ENCODE peak calls at places on chromosomes 6 and 20, in seven cellular contexts. One of them, this sample, is unnamed.

GRCh38 chr6:100617633-100618348 is 153.1 kb upstream of the SIM1 start:
- DNase-seq in psoas muscle: no peak
- DNase-seq in cardiac muscle cell: no peak
- DNase-seq in HCT116: no peak
- DNase-seq in fibroblast of lung: no peak
- DNase-seq in Peyer's patch: no peak
- DNase-seq in pancreas: no peak
- DNase-seq in this sample: no peak

GRCh38 chr20:48921168-48921882 is at the start of gene ARFGEF2:
- DNase-seq in psoas muscle: peak; percentile 93
- DNase-seq in cardiac muscle cell: peak; percentile 94
- DNase-seq in HCT116: peak; percentile 69
- DNase-seq in fibroblast of lung: peak; percentile 87
- DNase-seq in Peyer's patch: peak; percentile 97
- DNase-seq in pancreas: peak; percentile 95
- DNase-seq in this sample: peak; percentile 91

GRCh38 chr6:63689421-63689820 is 53.8 kb downstream of the PHF3 start:
- DNase-seq in psoas muscle: no peak
- DNase-seq in cardiac muscle cell: no peak
- DNase-seq in HCT116: no peak
- DNase-seq in fibroblast of lung: no peak
- DNase-seq in Peyer's patch: no peak
- DNase-seq in pancreas: no peak
- DNase-seq in this sample: no peak

GRCh38 chr6:54188832-54189231 is 77.6 kb downstream of the MLIP start:
- DNase-seq in psoas muscle: no peak
- DNase-seq in cardiac muscle cell: peak; percentile 12
- DNase-seq in HCT116: no peak
- DNase-seq in fibroblast of lung: no peak
- DNase-seq in Peyer's patch: no peak
- DNase-seq in pancreas: no peak
- DNase-seq in this sample: no peak

GRCh38 chr6:110355727-110356126 is 2.4 kb downstream of the METTL24 start:
- DNase-seq in psoas muscle: no peak
- DNase-seq in cardiac muscle cell: no peak
- DNase-seq in HCT116: no peak
- DNase-seq in fibroblast of lung: no peak
- DNase-seq in Peyer's patch: no peak
- DNase-seq in pancreas: no peak
- DNase-seq in this sample: no peak

GRCh38 chr6:20805027-20805426 is 270.8 kb downstream of the CDKAL1 start:
- DNase-seq in psoas muscle: no peak
- DNase-seq in cardiac muscle cell: no peak
- DNase-seq in HCT116: no peak
- DNase-seq in fibroblast of lung: no peak
- DNase-seq in Peyer's patch: no peak
- DNase-seq in pancreas: no peak
- DNase-seq in this sample: no peak

GRCh38 chr20:5806457-5807263 is 56.5 kb downstream of the SHLD1 start:
- DNase-seq in psoas muscle: no peak
- DNase-seq in cardiac muscle cell: no peak
- DNase-seq in HCT116: no peak
- DNase-seq in fibroblast of lung: no peak
- DNase-seq in Peyer's patch: no peak
- DNase-seq in pancreas: no peak
- DNase-seq in this sample: no peak

GRCh38 chr6:169984181-169985120 is 233.0 kb downstream of the ERMARD start:
- DNase-seq in psoas muscle: no peak
- DNase-seq in cardiac muscle cell: no peak
- DNase-seq in HCT116: no peak
- DNase-seq in fibroblast of lung: no peak
- DNase-seq in Peyer's patch: peak; percentile 46
- DNase-seq in pancreas: no peak
- DNase-seq in this sample: no peak

GRCh38 chr20:62366370-62367135 is 559 bp downstream of the LAMA5 start:
- DNase-seq in psoas muscle: peak; percentile 27
- DNase-seq in cardiac muscle cell: no peak
- DNase-seq in HCT116: no peak
- DNase-seq in fibroblast of lung: no peak
- DNase-seq in Peyer's patch: no peak
- DNase-seq in pancreas: peak; percentile 79
- DNase-seq in this sample: no peak

GRCh38 chr6:138455746-138456392 is 43.4 kb downstream of the NHSL1 start:
- DNase-seq in psoas muscle: no peak
- DNase-seq in cardiac muscle cell: peak; percentile 11
- DNase-seq in HCT116: peak; percentile 87
- DNase-seq in fibroblast of lung: no peak
- DNase-seq in Peyer's patch: peak; percentile 64
- DNase-seq in pancreas: no peak
- DNase-seq in this sample: no peak

GRCh38 chr6:90297124-90297865 is 652 bp upstream of the BACH2 start:
- DNase-seq in psoas muscle: no peak
- DNase-seq in cardiac muscle cell: no peak
- DNase-seq in HCT116: no peak
- DNase-seq in fibroblast of lung: no peak
- DNase-seq in Peyer's patch: no peak
- DNase-seq in pancreas: no peak
- DNase-seq in this sample: no peak

GRCh38 chr6:4516206-4516605 is 260.0 kb upstream of the CDYL start:
- DNase-seq in psoas muscle: no peak
- DNase-seq in cardiac muscle cell: peak; percentile 2
- DNase-seq in HCT116: no peak
- DNase-seq in fibroblast of lung: no peak
- DNase-seq in Peyer's patch: no peak
- DNase-seq in pancreas: no peak
- DNase-seq in this sample: no peak

GRCh38 chr6:73503027-73503772 is 17.6 kb downstream of the EEF1A1 start:
- DNase-seq in psoas muscle: no peak
- DNase-seq in cardiac muscle cell: no peak
- DNase-seq in HCT116: no peak
- DNase-seq in fibroblast of lung: peak; percentile 30
- DNase-seq in Peyer's patch: no peak
- DNase-seq in pancreas: no peak
- DNase-seq in this sample: no peak

GRCh38 chr6:69019832-69020231 is 384.8 kb downstream of the ADGRB3 start:
- DNase-seq in psoas muscle: no peak
- DNase-seq in cardiac muscle cell: peak; percentile 22
- DNase-seq in HCT116: no peak
- DNase-seq in fibroblast of lung: peak; percentile 18
- DNase-seq in Peyer's patch: no peak
- DNase-seq in pancreas: no peak
- DNase-seq in this sample: no peak

GRCh38 chr6:69022991-69023390 is 387.9 kb downstream of the ADGRB3 start:
- DNase-seq in psoas muscle: no peak
- DNase-seq in cardiac muscle cell: no peak
- DNase-seq in HCT116: no peak
- DNase-seq in fibroblast of lung: peak; percentile 68
- DNase-seq in Peyer's patch: no peak
- DNase-seq in pancreas: no peak
- DNase-seq in this sample: no peak

DNA sequence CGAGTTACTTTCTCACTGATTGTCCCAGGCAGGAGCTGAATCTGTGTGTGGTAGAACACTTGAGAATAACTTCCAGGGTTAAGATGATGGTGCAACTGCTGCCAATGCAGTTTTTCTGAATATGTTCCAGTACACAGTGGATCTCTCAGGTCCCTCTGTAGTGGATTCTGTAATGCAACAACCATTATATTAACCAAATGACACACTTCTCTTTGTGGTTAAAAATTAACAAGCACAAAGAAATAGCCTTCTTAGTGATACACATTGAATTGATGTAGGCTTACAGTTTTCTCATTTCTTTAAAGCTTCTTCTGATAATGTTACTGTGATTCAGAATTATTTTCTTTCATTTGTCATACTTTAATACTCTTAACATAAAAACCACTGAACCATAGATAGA is 383.8 kb downstream of the ADGRB3 start:
- DNase-seq in psoas muscle: no peak
- DNase-seq in cardiac muscle cell: no peak
- DNase-seq in HCT116: no peak
- DNase-seq in fibroblast of lung: no peak
- DNase-seq in Peyer's patch: no peak
- DNase-seq in pancreas: no peak
- DNase-seq in this sample: no peak
- TF ChIP-seq CTCF in psoas muscle: no peak
- TF ChIP-seq CTCF in cardiac muscle cell: no peak
- TF ChIP-seq CTCF in HCT116: no peak
- TF ChIP-seq CTCF in fibroblast of lung: no peak
- TF ChIP-seq CTCF in Peyer's patch: no peak
- TF ChIP-seq CTCF in pancreas: no peak
- TF ChIP-seq CTCF in this sample: no peak

DNA sequence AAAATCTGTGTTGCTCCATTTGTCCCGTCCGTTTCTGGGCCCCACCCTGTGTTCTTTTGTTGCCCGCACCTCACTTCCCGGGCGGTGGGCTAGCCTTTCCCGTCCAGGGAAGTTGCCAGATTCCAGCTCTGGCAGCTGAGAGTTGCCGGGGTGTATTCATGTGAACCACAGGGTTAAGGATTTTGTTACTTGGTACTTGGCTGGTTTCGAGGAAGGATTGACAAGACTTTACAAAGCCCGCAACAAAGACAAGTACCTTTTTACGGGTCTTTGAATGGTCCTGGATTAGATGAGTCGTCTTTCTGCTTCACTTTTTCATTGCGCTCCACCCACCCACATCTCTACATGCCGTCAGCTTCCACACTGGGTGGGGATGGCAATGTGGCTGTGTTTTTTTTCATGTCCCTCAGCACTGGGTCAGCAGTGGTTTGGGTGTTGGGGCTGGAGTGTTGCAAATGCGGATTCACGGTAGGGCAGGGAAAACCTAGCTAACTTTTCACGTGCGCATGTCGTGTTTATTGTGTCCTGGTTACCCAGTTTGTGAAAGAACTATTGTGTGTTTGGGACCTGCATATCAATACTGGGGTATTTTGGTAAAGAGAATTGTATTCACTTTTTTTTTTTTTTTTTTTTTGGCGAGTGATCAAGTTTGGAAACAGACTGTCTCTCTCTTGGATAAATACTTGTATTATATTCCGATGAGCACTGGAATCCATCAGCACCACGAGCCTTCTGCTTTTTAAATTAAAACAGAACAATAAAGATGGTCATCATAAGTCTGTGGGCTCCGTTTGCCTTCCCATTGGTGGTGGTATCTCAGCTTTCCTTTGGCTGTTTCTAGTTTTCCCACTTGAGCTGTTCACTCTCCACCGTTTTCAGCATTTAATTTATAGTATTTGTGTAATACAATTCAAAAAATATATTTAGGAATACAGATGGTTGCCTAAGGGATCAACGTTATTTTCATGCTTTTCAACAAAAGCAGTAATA is 1.2 kb downstream of the DUSP22 start:
- DNase-seq in psoas muscle: peak; percentile 69
- DNase-seq in cardiac muscle cell: no peak
- DNase-seq in HCT116: no peak
- DNase-seq in fibroblast of lung: peak; percentile 23
- DNase-seq in Peyer's patch: peak; percentile 75
- DNase-seq in pancreas: no peak
- DNase-seq in this sample: peak; percentile 34
- H3K9me3 ChIP-seq in psoas muscle: no peaks in the 10 kb centered on the region
- H3K9me3 ChIP-seq in cardiac muscle cell: no peaks in the 10 kb centered on the region
- H3K9me3 ChIP-seq in HCT116: no peaks in the 10 kb centered on the region
- H3K9me3 ChIP-seq in fibroblast of lung: no peaks in the 10 kb centered on the region
- H3K9me3 ChIP-seq in Peyer's patch: no peaks in the 10 kb centered on the region
- H3K9me3 ChIP-seq in pancreas: no peaks in the 10 kb centered on the region
- H3K9me3 ChIP-seq in this sample: no peaks in the 10 kb centered on the region

GRCh38 chr6:113511100-113511499 is 346.0 kb upstream of the MARCKS start:
- DNase-seq in psoas muscle: no peak
- DNase-seq in cardiac muscle cell: no peak
- DNase-seq in HCT116: no peak
- DNase-seq in fibroblast of lung: no peak
- DNase-seq in Peyer's patch: no peak
- DNase-seq in pancreas: no peak
- DNase-seq in this sample: no peak
- TF ChIP-seq CTCF in psoas muscle: no peak
- TF ChIP-seq CTCF in cardiac muscle cell: no peak
- TF ChIP-seq CTCF in HCT116: no peak
- TF ChIP-seq CTCF in fibroblast of lung: no peak
- TF ChIP-seq CTCF in Peyer's patch: no peak
- TF ChIP-seq CTCF in pancreas: no peak
- TF ChIP-seq CTCF in this sample: no peak

DNA sequence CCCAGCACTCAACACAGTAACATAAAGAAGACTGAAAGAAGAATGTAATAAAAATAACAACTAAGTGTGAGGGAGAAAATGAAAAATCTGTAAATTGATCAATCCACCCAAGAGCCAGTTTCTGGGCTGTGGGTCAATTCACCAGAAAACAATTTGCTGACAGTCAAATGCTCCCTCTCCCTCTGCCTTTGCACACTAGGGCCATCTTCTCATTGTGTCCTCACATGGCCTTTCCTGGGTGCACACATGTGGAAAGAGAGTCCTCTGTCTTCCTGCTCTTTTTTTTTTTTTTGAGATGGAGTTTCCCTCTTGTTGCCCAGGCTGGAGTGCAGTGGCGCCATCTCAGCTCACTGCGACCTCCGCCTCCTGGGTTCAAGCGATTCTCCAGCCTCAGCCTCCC is 53.9 kb upstream of the PRND start:
- DNase-seq in psoas muscle: no peak
- DNase-seq in cardiac muscle cell: no peak
- DNase-seq in HCT116: no peak
- DNase-seq in fibroblast of lung: no peak
- DNase-seq in Peyer's patch: no peak
- DNase-seq in pancreas: no peak
- DNase-seq in this sample: no peak
- H3K9me3 ChIP-seq in psoas muscle: no peaks in the 10 kb centered on the region
- H3K9me3 ChIP-seq in cardiac muscle cell: no peaks in the 10 kb centered on the region
- H3K9me3 ChIP-seq in HCT116: no peaks in the 10 kb centered on the region
- H3K9me3 ChIP-seq in fibroblast of lung: no peaks in the 10 kb centered on the region
- H3K9me3 ChIP-seq in Peyer's patch: no peaks in the 10 kb centered on the region
- H3K9me3 ChIP-seq in pancreas: no peaks in the 10 kb centered on the region
- H3K9me3 ChIP-seq in this sample: no peaks in the 10 kb centered on the region

DNA sequence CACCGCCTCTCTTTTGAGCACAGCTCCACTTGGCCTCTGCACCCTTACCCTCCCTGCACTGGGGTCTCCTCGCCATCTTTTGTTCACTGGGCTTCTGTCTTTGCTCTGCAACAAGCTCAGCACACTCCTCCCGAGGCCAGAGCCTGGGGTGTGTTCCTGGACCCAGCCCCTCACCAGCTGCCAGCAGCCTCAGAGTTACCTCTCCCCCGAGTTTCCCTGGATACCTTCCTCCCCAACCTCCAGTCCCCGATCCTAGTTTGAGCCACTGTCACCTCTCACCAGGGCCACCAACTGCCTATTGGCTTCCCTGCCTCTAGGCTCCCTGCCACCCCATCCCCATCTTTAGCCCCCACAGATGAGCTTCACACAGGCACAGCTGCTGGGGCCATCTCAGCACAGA is 12.3 kb downstream of the CYP21A2 start:
- DNase-seq in psoas muscle: no peak
- DNase-seq in cardiac muscle cell: no peak
- DNase-seq in HCT116: no peak
- DNase-seq in fibroblast of lung: no peak
- DNase-seq in Peyer's patch: no peak
- DNase-seq in pancreas: no peak
- DNase-seq in this sample: no peak
- TF ChIP-seq CTCF in psoas muscle: no peak
- TF ChIP-seq CTCF in cardiac muscle cell: no peak
- TF ChIP-seq CTCF in HCT116: no peak
- TF ChIP-seq CTCF in fibroblast of lung: no peak
- TF ChIP-seq CTCF in Peyer's patch: no peak
- TF ChIP-seq CTCF in pancreas: no peak
- TF ChIP-seq CTCF in this sample: no peak